ENCODE peak calls at places on chromosomes 7 and 10, in six cellular contexts. G, W, P, A, X and R are unnamed samples.

GRCh38 chr7:116810267-116811116 is 51.9 kb upstream of the CAPZA2 start:
- DNase-seq in G (no peak), W (no peak), P (no peak), A (peak; percentile 90), X (no peak), R (no peak)

GRCh38 chr10:125057158-125058001 is 103.0 kb downstream of the CTBP2 start:
- DNase-seq in G (no peak), W (no peak), P (no peak), A (no peak), X (no peak), R (peak; percentile 98)

GRCh38 chr10:116699783-116700150 is 42.6 kb downstream of the HSPA12A start:
- DNase-seq in G (no peak), W (no peak), P (no peak), A (no peak), X (no peak), R (no peak)

GRCh38 chr7:91892099-91892788 is 11.7 kb upstream of the MTERF1 start:
- DNase-seq in G (no peak), W (no peak), P (no peak), A (no peak), X (no peak), R (no peak)

GRCh38 chr10:60032723-60033122 is 126.4 kb upstream of the CCDC6 start:
- DNase-seq in G (peak; percentile 7), W (peak; percentile 14), P (peak; percentile 25), A (peak; percentile 83), X (peak; percentile 2), R (peak; percentile 66)

GRCh38 chr7:142549007-142549406 is 200.3 kb upstream of the PRSS1 start:
- DNase-seq in G (no peak), W (no peak), P (no peak), A (no peak), X (no peak), R (peak; percentile 28)

GRCh38 chr10:79292789-79293746 is 54.2 kb upstream of the PPIF start:
- DNase-seq in G (no peak), W (no peak), P (peak; percentile 28), A (no peak), X (no peak), R (no peak)

GRCh38 chr7:33973235-33974015 is 68.1 kb downstream of the BMPER start:
- DNase-seq in G (no peak), W (no peak), P (no peak), A (no peak), X (no peak), R (no peak)

GRCh38 chr10:114520453-114520852 is 116.2 kb upstream of the AFAP1L2 start:
- DNase-seq in G (no peak), W (no peak), P (no peak), A (peak; percentile 54), X (no peak), R (peak; percentile 89)

GRCh38 chr7:18257711-18258110 is 230.1 kb upstream of the PRPS1L1 start:
- DNase-seq in G (no peak), W (no peak), P (no peak), A (no peak), X (no peak), R (peak; percentile 66)

GRCh38 chr7:152347888-152348287 is 87.9 kb downstream of the KMT2C start:
- DNase-seq in G (no peak), W (no peak), P (no peak), A (no peak), X (no peak), R (no peak)

GRCh38 chr10:123556049-123556448 is 110.1 kb upstream of the GPR26 start:
- DNase-seq in G (no peak), W (no peak), P (no peak), A (no peak), X (no peak), R (no peak)

GRCh38 chr10:131829156-131829930 is 71.5 kb upstream of the PPP2R2D start:
- DNase-seq in G (no peak), W (no peak), P (no peak), A (no peak), X (no peak), R (no peak)

GRCh38 chr10:86888585-86889381 is 68.6 kb downstream of the MMRN2 start:
- DNase-seq in G (no peak), W (peak; percentile 50), P (no peak), A (no peak), X (no peak), R (peak; percentile 59)

GRCh38 chr7:407706-408539 is 111.7 kb downstream of the PDGFA start:
- DNase-seq in G (no peak), W (no peak), P (no peak), A (no peak), X (no peak), R (no peak)

GRCh38 chr10:87675396-87676376 is 16.0 kb downstream of the PAPSS2 start:
- DNase-seq in G (no peak), W (no peak), P (no peak), A (peak; percentile 21), X (no peak), R (peak; percentile 86)

GRCh38 chr10:129594811-129595210 is 127.8 kb downstream of the MGMT start:
- DNase-seq in G (no peak), W (no peak), P (no peak), A (no peak), X (no peak), R (no peak)

GRCh38 chr10:64515975-64516699 is 994.9 kb downstream of the REEP3 start:
- DNase-seq in G (no peak), W (no peak), P (no peak), A (no peak), X (no peak), R (no peak)

GRCh38 chr7:31815796-31816195 is 128.8 kb downstream of the PPP1R17 start:
- DNase-seq in G (no peak), W (no peak), P (no peak), A (no peak), X (no peak), R (no peak)

GRCh38 chr7:26958834-26959233 is 94.4 kb upstream of the SKAP2 start:
- DNase-seq in G (no peak), W (no peak), P (no peak), A (no peak), X (no peak), R (peak; percentile 35)

GRCh38 chr7:133741078-133741477 is 386.1 kb upstream of the LRGUK start:
- DNase-seq in G (no peak), W (no peak), P (no peak), A (no peak), X (no peak), R (no peak)

GRCh38 chr7:93851536-93851935 is 39.0 kb downstream of the TFPI2 start:
- DNase-seq in G (no peak), W (no peak), P (no peak), A (no peak), X (no peak), R (no peak)

GRCh38 chr7:44268671-44269070 is 56.7 kb downstream of the CAMK2B start:
- DNase-seq in G (no peak), W (no peak), P (no peak), A (no peak), X (no peak), R (no peak)

GRCh38 chr10:14584643-14585042 is 190.1 kb downstream of the FAM107B start:
- DNase-seq in G (no peak), W (no peak), P (no peak), A (no peak), X (no peak), R (no peak)